ENCODE peak calls at places on chromosomes 16 and 17, in ten cellular contexts. One of them, this sample, is unnamed.

GRCh38 chr16:27774779-27775178 is 224.8 kb downstream of the KATNIP start:
- DNase-seq in progenitor cell of endocrine pancreas: no peak
- DNase-seq in mammary epithelial cell: no peak
- DNase-seq in hepatic stellate cell: no peak
- DNase-seq in mesothelial cell of epicardium: no peak
- DNase-seq in esophagus squamous epithelium: no peak
- DNase-seq in posterior vena cava: no peak
- DNase-seq in astrocyte of the spinal cord: no peak
- DNase-seq in T-cell: no peak
- DNase-seq in GM10248: no peak
- DNase-seq in this sample: no peak

GRCh38 chr16:72999541-73000019 is 48.3 kb downstream of the ZFHX3 start:
- DNase-seq in progenitor cell of endocrine pancreas: no peak
- DNase-seq in mammary epithelial cell: peak; percentile 26
- DNase-seq in hepatic stellate cell: no peak
- DNase-seq in mesothelial cell of epicardium: no peak
- DNase-seq in esophagus squamous epithelium: no peak
- DNase-seq in posterior vena cava: no peak
- DNase-seq in astrocyte of the spinal cord: no peak
- DNase-seq in T-cell: no peak
- DNase-seq in GM10248: no peak
- DNase-seq in this sample: no peak

GRCh38 chr17:45170976-45171337 is 9.3 kb downstream of the HEXIM2 start:
- DNase-seq in progenitor cell of endocrine pancreas: no peak
- DNase-seq in mammary epithelial cell: peak; percentile 99
- DNase-seq in hepatic stellate cell: peak; percentile 73
- DNase-seq in mesothelial cell of epicardium: no peak
- DNase-seq in esophagus squamous epithelium: no peak
- DNase-seq in posterior vena cava: peak; percentile 93
- DNase-seq in astrocyte of the spinal cord: peak; percentile 74
- DNase-seq in T-cell: no peak
- DNase-seq in GM10248: no peak
- DNase-seq in this sample: no peak

GRCh38 chr17:78924481-78925151 is 571 bp downstream of the TIMP2 start:
- DNase-seq in progenitor cell of endocrine pancreas: no peak
- DNase-seq in mammary epithelial cell: no peak
- DNase-seq in hepatic stellate cell: peak; percentile 68
- DNase-seq in mesothelial cell of epicardium: no peak
- DNase-seq in esophagus squamous epithelium: no peak
- DNase-seq in posterior vena cava: peak; percentile 84
- DNase-seq in astrocyte of the spinal cord: no peak
- DNase-seq in T-cell: no peak
- DNase-seq in GM10248: no peak
- DNase-seq in this sample: peak; percentile 58

GRCh38 chr17:67750067-67750466 is 32.3 kb downstream of the NOL11 start:
- DNase-seq in progenitor cell of endocrine pancreas: no peak
- DNase-seq in mammary epithelial cell: no peak
- DNase-seq in hepatic stellate cell: no peak
- DNase-seq in mesothelial cell of epicardium: no peak
- DNase-seq in esophagus squamous epithelium: no peak
- DNase-seq in posterior vena cava: no peak
- DNase-seq in astrocyte of the spinal cord: no peak
- DNase-seq in T-cell: no peak
- DNase-seq in GM10248: no peak
- DNase-seq in this sample: no peak

GRCh38 chr16:20966746-20967145 is 66.2 kb downstream of the LYRM1 start:
- DNase-seq in progenitor cell of endocrine pancreas: no peak
- DNase-seq in mammary epithelial cell: peak; percentile 28
- DNase-seq in hepatic stellate cell: no peak
- DNase-seq in mesothelial cell of epicardium: no peak
- DNase-seq in esophagus squamous epithelium: no peak
- DNase-seq in posterior vena cava: peak; percentile 45
- DNase-seq in astrocyte of the spinal cord: no peak
- DNase-seq in T-cell: no peak
- DNase-seq in GM10248: no peak
- DNase-seq in this sample: no peak

GRCh38 chr17:79797492-79798295 is 817 bp upstream of the CBX8 start:
- DNase-seq in progenitor cell of endocrine pancreas: no peak
- DNase-seq in mammary epithelial cell: no peak
- DNase-seq in hepatic stellate cell: no peak
- DNase-seq in mesothelial cell of epicardium: no peak
- DNase-seq in esophagus squamous epithelium: no peak
- DNase-seq in posterior vena cava: no peak
- DNase-seq in astrocyte of the spinal cord: no peak
- DNase-seq in T-cell: no peak
- DNase-seq in GM10248: no peak
- DNase-seq in this sample: no peak

GRCh38 chr17:55420067-55420775 is 1.4 kb downstream of the MMD start:
- DNase-seq in progenitor cell of endocrine pancreas: no peak
- DNase-seq in mammary epithelial cell: no peak
- DNase-seq in hepatic stellate cell: no peak
- DNase-seq in mesothelial cell of epicardium: no peak
- DNase-seq in esophagus squamous epithelium: no peak
- DNase-seq in posterior vena cava: no peak
- DNase-seq in astrocyte of the spinal cord: no peak
- DNase-seq in T-cell: peak; percentile 3
- DNase-seq in GM10248: peak; percentile 47
- DNase-seq in this sample: no peak

GRCh38 chr17:9860851-9861250 is 35.1 kb downstream of the GLP2R start:
- DNase-seq in progenitor cell of endocrine pancreas: no peak
- DNase-seq in mammary epithelial cell: no peak
- DNase-seq in hepatic stellate cell: no peak
- DNase-seq in mesothelial cell of epicardium: no peak
- DNase-seq in esophagus squamous epithelium: no peak
- DNase-seq in posterior vena cava: no peak
- DNase-seq in astrocyte of the spinal cord: no peak
- DNase-seq in T-cell: no peak
- DNase-seq in GM10248: no peak
- DNase-seq in this sample: no peak

GRCh38 chr16:15874745-15875314 is 13.6 kb downstream of the CEP20 start:
- DNase-seq in progenitor cell of endocrine pancreas: no peak
- DNase-seq in mammary epithelial cell: peak; percentile 56
- DNase-seq in hepatic stellate cell: peak; percentile 50
- DNase-seq in mesothelial cell of epicardium: no peak
- DNase-seq in esophagus squamous epithelium: no peak
- DNase-seq in posterior vena cava: no peak
- DNase-seq in astrocyte of the spinal cord: peak; percentile 72
- DNase-seq in T-cell: no peak
- DNase-seq in GM10248: no peak
- DNase-seq in this sample: peak; percentile 75

GRCh38 chr16:27730703-27731220 is 180.8 kb downstream of the KATNIP start:
- DNase-seq in progenitor cell of endocrine pancreas: no peak
- DNase-seq in mammary epithelial cell: no peak
- DNase-seq in hepatic stellate cell: no peak
- DNase-seq in mesothelial cell of epicardium: no peak
- DNase-seq in esophagus squamous epithelium: no peak
- DNase-seq in posterior vena cava: peak; percentile 42
- DNase-seq in astrocyte of the spinal cord: no peak
- DNase-seq in T-cell: no peak
- DNase-seq in GM10248: no peak
- DNase-seq in this sample: no peak

GRCh38 chr17:46979023-46979870 is at the start of gene RPRML:
- DNase-seq in progenitor cell of endocrine pancreas: peak; percentile 24
- DNase-seq in mammary epithelial cell: peak; percentile 14
- DNase-seq in hepatic stellate cell: no peak
- DNase-seq in mesothelial cell of epicardium: no peak
- DNase-seq in esophagus squamous epithelium: no peak
- DNase-seq in posterior vena cava: peak; percentile 73
- DNase-seq in astrocyte of the spinal cord: no peak
- DNase-seq in T-cell: peak; percentile 11
- DNase-seq in GM10248: peak; percentile 50
- DNase-seq in this sample: peak; percentile 47

GRCh38 chr17:43800736-43801135 is 20.5 kb downstream of the CFAP97D1 start:
- DNase-seq in progenitor cell of endocrine pancreas: no peak
- DNase-seq in mammary epithelial cell: no peak
- DNase-seq in hepatic stellate cell: no peak
- DNase-seq in mesothelial cell of epicardium: no peak
- DNase-seq in esophagus squamous epithelium: no peak
- DNase-seq in posterior vena cava: no peak
- DNase-seq in astrocyte of the spinal cord: no peak
- DNase-seq in T-cell: no peak
- DNase-seq in GM10248: no peak
- DNase-seq in this sample: no peak

GRCh38 chr16:87389245-87389644 is 2.9 kb upstream of the MAP1LC3B start:
- DNase-seq in progenitor cell of endocrine pancreas: no peak
- DNase-seq in mammary epithelial cell: no peak
- DNase-seq in hepatic stellate cell: no peak
- DNase-seq in mesothelial cell of epicardium: no peak
- DNase-seq in esophagus squamous epithelium: no peak
- DNase-seq in posterior vena cava: no peak
- DNase-seq in astrocyte of the spinal cord: no peak
- DNase-seq in T-cell: no peak
- DNase-seq in GM10248: no peak
- DNase-seq in this sample: no peak

GRCh38 chr16:11349599-11350276 is 4.5 kb downstream of the RMI2 start:
- DNase-seq in progenitor cell of endocrine pancreas: no peak
- DNase-seq in mammary epithelial cell: peak; percentile 88
- DNase-seq in hepatic stellate cell: peak; percentile 77
- DNase-seq in mesothelial cell of epicardium: no peak
- DNase-seq in esophagus squamous epithelium: no peak
- DNase-seq in posterior vena cava: peak; percentile 89
- DNase-seq in astrocyte of the spinal cord: peak; percentile 64
- DNase-seq in T-cell: no peak
- DNase-seq in GM10248: no peak
- DNase-seq in this sample: no peak

GRCh38 chr16:48434653-48435318 is 49.6 kb upstream of the SIAH1 start:
- DNase-seq in progenitor cell of endocrine pancreas: no peak
- DNase-seq in mammary epithelial cell: no peak
- DNase-seq in hepatic stellate cell: peak; percentile 24
- DNase-seq in mesothelial cell of epicardium: no peak
- DNase-seq in esophagus squamous epithelium: no peak
- DNase-seq in posterior vena cava: no peak
- DNase-seq in astrocyte of the spinal cord: peak; percentile 52
- DNase-seq in T-cell: no peak
- DNase-seq in GM10248: no peak
- DNase-seq in this sample: no peak

GRCh38 chr16:46932802-46933201 is 40.7 kb downstream of the DNAJA2 start:
- DNase-seq in progenitor cell of endocrine pancreas: no peak
- DNase-seq in mammary epithelial cell: no peak
- DNase-seq in hepatic stellate cell: no peak
- DNase-seq in mesothelial cell of epicardium: no peak
- DNase-seq in esophagus squamous epithelium: no peak
- DNase-seq in posterior vena cava: no peak
- DNase-seq in astrocyte of the spinal cord: no peak
- DNase-seq in T-cell: no peak
- DNase-seq in GM10248: peak; percentile 53
- DNase-seq in this sample: no peak

GRCh38 chr17:9432121-9432866 is 143.3 kb downstream of the STX8 start:
- DNase-seq in progenitor cell of endocrine pancreas: no peak
- DNase-seq in mammary epithelial cell: no peak
- DNase-seq in hepatic stellate cell: no peak
- DNase-seq in mesothelial cell of epicardium: no peak
- DNase-seq in esophagus squamous epithelium: no peak
- DNase-seq in posterior vena cava: no peak
- DNase-seq in astrocyte of the spinal cord: peak; percentile 65
- DNase-seq in T-cell: no peak
- DNase-seq in GM10248: peak; percentile 62
- DNase-seq in this sample: peak; percentile 56

GRCh38 chr16:23826528-23827244 is 9.1 kb upstream of the PRKCB start:
- DNase-seq in progenitor cell of endocrine pancreas: no peak
- DNase-seq in mammary epithelial cell: no peak
- DNase-seq in hepatic stellate cell: no peak
- DNase-seq in mesothelial cell of epicardium: no peak
- DNase-seq in esophagus squamous epithelium: no peak
- DNase-seq in posterior vena cava: no peak
- DNase-seq in astrocyte of the spinal cord: no peak
- DNase-seq in T-cell: no peak
- DNase-seq in GM10248: peak; percentile 46
- DNase-seq in this sample: no peak

GRCh38 chr16:66603537-66604375 is 748 bp upstream of the CMTM3 start:
- DNase-seq in progenitor cell of endocrine pancreas: peak; percentile 57
- DNase-seq in mammary epithelial cell: peak; percentile 42
- DNase-seq in hepatic stellate cell: peak; percentile 69
- DNase-seq in mesothelial cell of epicardium: peak; percentile 60
- DNase-seq in esophagus squamous epithelium: no peak
- DNase-seq in posterior vena cava: peak; percentile 91
- DNase-seq in astrocyte of the spinal cord: peak; percentile 73
- DNase-seq in T-cell: peak; percentile 62
- DNase-seq in GM10248: peak; percentile 61
- DNase-seq in this sample: no peak

GRCh38 chr17:28379814-28380571 is 8.5 kb downstream of the SARM1 start:
- DNase-seq in progenitor cell of endocrine pancreas: no peak
- DNase-seq in mammary epithelial cell: peak; percentile 99
- DNase-seq in hepatic stellate cell: no peak
- DNase-seq in mesothelial cell of epicardium: no peak
- DNase-seq in esophagus squamous epithelium: no peak
- DNase-seq in posterior vena cava: peak; percentile 24
- DNase-seq in astrocyte of the spinal cord: no peak
- DNase-seq in T-cell: no peak
- DNase-seq in GM10248: no peak
- DNase-seq in this sample: no peak

GRCh38 chr16:84141143-84141670 is 3.8 kb downstream of the HSDL1 start:
- DNase-seq in progenitor cell of endocrine pancreas: no peak
- DNase-seq in mammary epithelial cell: no peak
- DNase-seq in hepatic stellate cell: no peak
- DNase-seq in mesothelial cell of epicardium: no peak
- DNase-seq in esophagus squamous epithelium: no peak
- DNase-seq in posterior vena cava: no peak
- DNase-seq in astrocyte of the spinal cord: no peak
- DNase-seq in T-cell: no peak
- DNase-seq in GM10248: no peak
- DNase-seq in this sample: no peak

GRCh38 chr17:38768417-38768816 is 15.9 kb downstream of the PSMB3 start:
- DNase-seq in progenitor cell of endocrine pancreas: no peak
- DNase-seq in mammary epithelial cell: no peak
- DNase-seq in hepatic stellate cell: no peak
- DNase-seq in mesothelial cell of epicardium: no peak
- DNase-seq in esophagus squamous epithelium: no peak
- DNase-seq in posterior vena cava: no peak
- DNase-seq in astrocyte of the spinal cord: no peak
- DNase-seq in T-cell: no peak
- DNase-seq in GM10248: no peak
- DNase-seq in this sample: no peak

GRCh38 chr17:15403276-15403939 is 62.0 kb upstream of the TEKT3 start:
- DNase-seq in progenitor cell of endocrine pancreas: no peak
- DNase-seq in mammary epithelial cell: no peak
- DNase-seq in hepatic stellate cell: no peak
- DNase-seq in mesothelial cell of epicardium: no peak
- DNase-seq in esophagus squamous epithelium: no peak
- DNase-seq in posterior vena cava: no peak
- DNase-seq in astrocyte of the spinal cord: no peak
- DNase-seq in T-cell: no peak
- DNase-seq in GM10248: no peak
- DNase-seq in this sample: peak; percentile 33

GRCh38 chr16:3864562-3864961 is 16.0 kb downstream of the CREBBP start:
- DNase-seq in progenitor cell of endocrine pancreas: no peak
- DNase-seq in mammary epithelial cell: no peak
- DNase-seq in hepatic stellate cell: no peak
- DNase-seq in mesothelial cell of epicardium: no peak
- DNase-seq in esophagus squamous epithelium: no peak
- DNase-seq in posterior vena cava: no peak
- DNase-seq in astrocyte of the spinal cord: no peak
- DNase-seq in T-cell: no peak
- DNase-seq in GM10248: no peak
- DNase-seq in this sample: no peak

GRCh38 chr16:52537463-52537862 is 9.5 kb downstream of the TOX3 start:
- DNase-seq in progenitor cell of endocrine pancreas: no peak
- DNase-seq in mammary epithelial cell: no peak
- DNase-seq in hepatic stellate cell: no peak
- DNase-seq in mesothelial cell of epicardium: no peak
- DNase-seq in esophagus squamous epithelium: no peak
- DNase-seq in posterior vena cava: no peak
- DNase-seq in astrocyte of the spinal cord: no peak
- DNase-seq in T-cell: no peak
- DNase-seq in GM10248: no peak
- DNase-seq in this sample: no peak

GRCh38 chr17:74738051-74738996 is 1.3 kb downstream of the RAB37 start:
- DNase-seq in progenitor cell of endocrine pancreas: no peak
- DNase-seq in mammary epithelial cell: no peak
- DNase-seq in hepatic stellate cell: no peak
- DNase-seq in mesothelial cell of epicardium: no peak
- DNase-seq in esophagus squamous epithelium: no peak
- DNase-seq in posterior vena cava: no peak
- DNase-seq in astrocyte of the spinal cord: no peak
- DNase-seq in T-cell: peak; percentile 60
- DNase-seq in GM10248: peak; percentile 86
- DNase-seq in this sample: peak; percentile 79

GRCh38 chr16:14487579-14487978 is 142.5 kb downstream of the PARN start:
- DNase-seq in progenitor cell of endocrine pancreas: no peak
- DNase-seq in mammary epithelial cell: no peak
- DNase-seq in hepatic stellate cell: no peak
- DNase-seq in mesothelial cell of epicardium: no peak
- DNase-seq in esophagus squamous epithelium: no peak
- DNase-seq in posterior vena cava: no peak
- DNase-seq in astrocyte of the spinal cord: no peak
- DNase-seq in T-cell: no peak
- DNase-seq in GM10248: no peak
- DNase-seq in this sample: no peak